ENCODE peak calls at places on chromosomes 12 and 14, in seven cellular contexts. E is iris pigment epithelial cell; L is GM10248; H is foreskin fibroblast; Q is SK-N-SH; C is fibroblast of lung; Y is stimulated activated CD8-positive, alpha-beta memory T cell treated with anti-CD3 and anti-CD28 coated beads, Interleukin-12 subunit alpha, Interleukin-12 subunit beta, amount 100 ng/mL, for 1 hour. I is an unnamed sample.

GRCh38 chr12:4134434-4134762 is 139.2 kb upstream of the CCND2 start:
- DNase-seq in E (no peak), L (no peak), H (no peak), Q (no peak), C (no peak), Y (no peak), I (no peak)

GRCh38 chr12:71746983-71747611 is 7.6 kb upstream of the RAB21 start:
- DNase-seq in E (peak), L (peak), H (peak), Q (peak), C (peak), Y (peak), I (peak)

GRCh38 chr14:95502381-95502950 is 14.0 kb downstream of the SYNE3 start:
- DNase-seq in E (no peak), L (no peak), H (no peak), Q (no peak), C (no peak), Y (no peak), I (no peak)

GRCh38 chr14:76829650-76830421 is 3.6 kb downstream of the LRRC74A start:
- DNase-seq in E (no peak), L (no peak), H (peak), Q (peak), C (no peak), Y (no peak), I (no peak)

GRCh38 chr12:100752841-100753240 is 41.7 kb upstream of the ANO4 start:
- DNase-seq in E (no peak), L (no peak), H (no peak), Q (no peak), C (peak), Y (no peak), I (no peak)

GRCh38 chr12:102429755-102430154 is 50.6 kb downstream of the IGF1 start:
- DNase-seq in E (no peak), L (no peak), H (no peak), Q (no peak), C (no peak), Y (no peak), I (no peak)

GRCh38 chr12:109027767-109028166 is 6.9 kb upstream of the SVOP start:
- DNase-seq in E (peak), L (no peak), H (peak), Q (no peak), C (peak), Y (no peak), I (peak)

GRCh38 chr12:76784600-76785051 is 20.7 kb downstream of the ZDHHC17 start:
- DNase-seq in E (peak), L (no peak), H (peak), Q (no peak), C (peak), Y (no peak), I (peak)

GRCh38 chr12:107309020-107309419 is 215.7 kb upstream of the CRY1 start:
- DNase-seq in E (no peak), L (no peak), H (no peak), Q (no peak), C (no peak), Y (no peak), I (no peak)

GRCh38 chr14:28305938-28306337 is 460.6 kb upstream of the FOXG1 start:
- DNase-seq in E (no peak), L (no peak), H (no peak), Q (no peak), C (no peak), Y (no peak), I (no peak)

GRCh38 chr12:85413266-85413665 is 133.2 kb downstream of the ALX1 start:
- DNase-seq in E (no peak), L (no peak), H (no peak), Q (no peak), C (no peak), Y (no peak), I (no peak)

GRCh38 chr12:115872212-115872611 is 405.3 kb downstream of the MED13L start:
- DNase-seq in E (no peak), L (no peak), H (no peak), Q (no peak), C (no peak), Y (no peak), I (no peak)

GRCh38 chr12:85277900-85278597 is 2.0 kb upstream of the ALX1 start:
- DNase-seq in E (no peak), L (no peak), H (no peak), Q (no peak), C (no peak), Y (no peak), I (no peak)

GRCh38 chr12:114820773-114821172 is 136.8 kb upstream of the TBX3 start:
- DNase-seq in E (no peak), L (no peak), H (no peak), Q (no peak), C (no peak), Y (no peak), I (no peak)

GRCh38 chr12:24751181-24751580 is 197.7 kb downstream of the BCAT1 start:
- DNase-seq in E (peak), L (no peak), H (no peak), Q (no peak), C (no peak), Y (no peak), I (no peak)

GRCh38 chr12:68279227-68280054 is 26.0 kb upstream of the IL22 start:
- DNase-seq in E (peak), L (no peak), H (no peak), Q (peak), C (peak), Y (no peak), I (peak)

GRCh38 chr12:119157528-119157927 is 21.2 kb upstream of the HSPB8 start:
- DNase-seq in E (no peak), L (no peak), H (no peak), Q (no peak), C (no peak), Y (no peak), I (no peak)

GRCh38 chr12:80044694-80045046 is 54.7 kb upstream of the OTOGL start:
- DNase-seq in E (peak), L (no peak), H (peak), Q (no peak), C (peak), Y (no peak), I (peak)

GRCh38 chr12:131067993-131068942 is 114.6 kb downstream of the ADGRD1 start:
- DNase-seq in E (no peak), L (no peak), H (no peak), Q (no peak), C (no peak), Y (no peak), I (no peak)

GRCh38 chr12:78407722-78408121 is 456.9 kb upstream of the SYT1 start:
- DNase-seq in E (no peak), L (no peak), H (peak), Q (no peak), C (no peak), Y (no peak), I (no peak)

GRCh38 chr12:51270067-51270846 is at the start of gene SMAGP:
- DNase-seq in E (peak), L (peak), H (peak), Q (peak), C (peak), Y (no peak), I (peak)

GRCh38 chr14:99055019-99055418 is 217.0 kb downstream of the BCL11B start:
- DNase-seq in E (no peak), L (no peak), H (no peak), Q (no peak), C (no peak), Y (no peak), I (no peak)

GRCh38 chr12:71477609-71478008 is 38.0 kb downstream of the LGR5 start:
- DNase-seq in E (no peak), L (no peak), H (peak), Q (no peak), C (no peak), Y (no peak), I (no peak)

GRCh38 chr12:98587084-98587483 is 6.4 kb upstream of the SLC25A3 start:
- DNase-seq in E (no peak), L (no peak), H (no peak), Q (no peak), C (no peak), Y (no peak), I (no peak)

GRCh38 chr14:22388669-22389625 is 200.1 kb downstream of the DAD1 start:
- DNase-seq in E (peak), L (no peak), H (peak), Q (no peak), C (peak), Y (no peak), I (peak)

GRCh38 chr14:65604946-65605345 is 192.4 kb downstream of the FUT8 start:
- DNase-seq in E (no peak), L (no peak), H (peak), Q (no peak), C (peak), Y (no peak), I (no peak)

GRCh38 chr14:102390486-102390885 is 27.7 kb downstream of the TECPR2 start:
- DNase-seq in E (peak), L (no peak), H (peak), Q (no peak), C (peak), Y (no peak), I (peak)

GRCh38 chr14:26527095-26527494 is 70.7 kb downstream of the NOVA1 start:
- DNase-seq in E (peak), L (no peak), H (peak), Q (no peak), C (no peak), Y (no peak), I (no peak)

GRCh38 chr12:55830601-55831406 is 1.4 kb upstream of the DNAJC14 start:
- DNase-seq in E (peak), L (peak), H (peak), Q (peak), C (peak), Y (peak), I (no peak)

GRCh38 chr12:91180577-91180976 is 2.0 kb downstream of the DCN start:
- DNase-seq in E (peak), L (no peak), H (peak), Q (peak), C (peak), Y (no peak), I (peak)

GRCh38 chr12:32003654-32004053 is 44.4 kb downstream of the RESF1 start:
- DNase-seq in E (no peak), L (no peak), H (no peak), Q (no peak), C (no peak), Y (no peak), I (no peak)

GRCh38 chr14:104965561-104966231 is 12.5 kb downstream of the AHNAK2 start:
- DNase-seq in E (no peak), L (no peak), H (no peak), Q (no peak), C (no peak), Y (no peak), I (no peak)

GRCh38 chr14:70086685-70087379 is 101.9 kb downstream of the SLC8A3 start:
- DNase-seq in E (peak), L (peak), H (peak), Q (peak), C (peak), Y (no peak), I (peak)

GRCh38 chr14:49550284-49551184 is 35.6 kb downstream of the RPS29 start:
- DNase-seq in E (peak), L (no peak), H (peak), Q (peak), C (peak), Y (no peak), I (no peak)

GRCh38 chr14:88919502-88919901 is 95.1 kb downstream of the TTC8 start:
- DNase-seq in E (no peak), L (no peak), H (no peak), Q (no peak), C (no peak), Y (no peak), I (no peak)

GRCh38 chr12:100573499-100574261 is at the start of gene GAS2L3:
- DNase-seq in E (peak), L (peak), H (peak), Q (peak), C (peak), Y (peak), I (peak)

GRCh38 chr12:72246370-72246769 is 25.8 kb upstream of the TRHDE start:
- DNase-seq in E (peak), L (no peak), H (no peak), Q (no peak), C (no peak), Y (no peak), I (peak)

GRCh38 chr12:90974286-90974685 is 19.3 kb upstream of the CCER1 start:
- DNase-seq in E (peak), L (no peak), H (peak), Q (no peak), C (no peak), Y (no peak), I (peak)

GRCh38 chr14:104373055-104373854 is 206.3 kb upstream of the C14orf180 start:
- DNase-seq in E (no peak), L (no peak), H (no peak), Q (no peak), C (no peak), Y (no peak), I (no peak)

GRCh38 chr12:12715459-12716150 is 1.6 kb upstream of the CDKN1B start:
- DNase-seq in E (no peak), L (peak), H (peak), Q (no peak), C (no peak), Y (no peak), I (no peak)

I was measured in brain microvascular endothelial cell.